ENCODE peak calls at places on chromosome 5, in six cellular contexts. H, L, R, Z, K and Y are unnamed samples.

GRCh38 chr5:163642904-163643303 is 137.5 kb downstream of the MAT2B start:
- DNase-seq in H (no peak), L (no peak), R (no peak), Z (no peak), K (no peak), Y (no peak)

GRCh38 chr5:13503017-13503416 is 441.5 kb downstream of the DNAH5 start:
- DNase-seq in H (no peak), L (no peak), R (no peak), Z (no peak), K (no peak), Y (no peak)

GRCh38 chr5:74546796-74547195 is 93.7 kb downstream of the ENC1 start:
- DNase-seq in H (no peak), L (peak), R (no peak), Z (no peak), K (no peak), Y (no peak)

GRCh38 chr5:74316064-74316586 is 324.4 kb downstream of the ENC1 start:
- DNase-seq in H (no peak), L (peak), R (peak), Z (no peak), K (peak), Y (no peak)

GRCh38 chr5:132466453-132467291 is 23.9 kb downstream of the IRF1 start:
- DNase-seq in H (peak), L (peak), R (peak), Z (peak), K (no peak), Y (peak)

GRCh38 chr5:75023368-75024159 is 28.8 kb downstream of the GCNT4 start:
- DNase-seq in H (no peak), L (peak), R (no peak), Z (no peak), K (no peak), Y (no peak)

GRCh38 chr5:113806823-113807222 is 293.3 kb downstream of the YTHDC2 start:
- DNase-seq in H (no peak), L (peak), R (no peak), Z (no peak), K (no peak), Y (no peak)

GRCh38 chr5:105639068-105639467 is 2031.7 kb downstream of the EFNA5 start:
- DNase-seq in H (peak), L (no peak), R (peak), Z (no peak), K (no peak), Y (no peak)

GRCh38 chr5:115392611-115393010 is 96.2 kb upstream of the CCDC112 start:
- DNase-seq in H (no peak), L (no peak), R (no peak), Z (no peak), K (no peak), Y (no peak)

GRCh38 chr5:149892594-149892993 is 52.0 kb downstream of the PDE6A start:
- DNase-seq in H (no peak), L (no peak), R (no peak), Z (no peak), K (no peak), Y (no peak)

GRCh38 chr5:170151105-170151831 is 45.6 kb downstream of the FOXI1 start:
- DNase-seq in H (peak), L (peak), R (peak), Z (no peak), K (no peak), Y (peak)

GRCh38 chr5:78504726-78505431 is 143.7 kb downstream of the LHFPL2 start:
- DNase-seq in H (no peak), L (peak), R (peak), Z (no peak), K (peak), Y (no peak)

GRCh38 chr5:59079622-59080620 is 497.0 kb downstream of the RAB3C start:
- DNase-seq in H (no peak), L (peak), R (peak), Z (no peak), K (peak), Y (no peak)

GRCh38 chr5:17305964-17306725 is 88.7 kb downstream of the BASP1 start:
- DNase-seq in H (no peak), L (peak), R (peak), Z (no peak), K (no peak), Y (no peak)

GRCh38 chr5:171755354-171755821 is 30.2 kb upstream of the SMIM23 start:
- DNase-seq in H (no peak), L (no peak), R (no peak), Z (no peak), K (no peak), Y (no peak)

GRCh38 chr5:173594061-173594460 is 22.4 kb downstream of the BOD1 start:
- DNase-seq in H (no peak), L (no peak), R (no peak), Z (no peak), K (no peak), Y (no peak)

GRCh38 chr5:173597304-173597703 is 19.1 kb downstream of the BOD1 start:
- DNase-seq in H (no peak), L (no peak), R (no peak), Z (no peak), K (no peak), Y (no peak)

GRCh38 chr5:173598686-173599085 is 17.8 kb downstream of the BOD1 start:
- DNase-seq in H (no peak), L (no peak), R (no peak), Z (no peak), K (no peak), Y (no peak)

GRCh38 chr5:173592050-173592669 is 24.3 kb downstream of the BOD1 start:
- DNase-seq in H (no peak), L (peak), R (no peak), Z (peak), K (no peak), Y (no peak)

DNA sequence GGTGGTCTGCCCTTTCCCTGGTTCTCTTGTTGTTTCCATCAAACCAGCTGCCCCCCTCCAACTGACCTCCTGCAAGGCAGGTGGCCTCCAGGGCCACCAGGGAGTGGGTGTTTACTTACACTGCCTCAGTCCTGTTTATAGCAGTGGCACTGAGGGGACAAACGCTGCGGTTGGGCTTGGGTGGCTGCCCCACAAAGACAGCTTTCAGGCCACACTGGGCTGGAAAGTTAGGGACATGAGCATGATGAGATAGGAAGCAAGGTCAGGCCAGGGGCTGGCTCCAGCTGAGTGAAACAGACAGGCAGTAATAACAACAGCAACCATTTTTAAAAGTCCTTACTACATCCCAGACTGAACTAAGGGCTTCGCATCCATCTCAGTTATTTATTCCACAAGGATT is 20.6 kb downstream of the BOD1 start:
- DNase-seq in H (no peak), L (no peak), R (no peak), Z (no peak), K (no peak), Y (no peak)
- TF ChIP-seq CTCF in H (no peak), L (no peak), R (no peak), Z (no peak), K (no peak), Y (no peak)

DNA sequence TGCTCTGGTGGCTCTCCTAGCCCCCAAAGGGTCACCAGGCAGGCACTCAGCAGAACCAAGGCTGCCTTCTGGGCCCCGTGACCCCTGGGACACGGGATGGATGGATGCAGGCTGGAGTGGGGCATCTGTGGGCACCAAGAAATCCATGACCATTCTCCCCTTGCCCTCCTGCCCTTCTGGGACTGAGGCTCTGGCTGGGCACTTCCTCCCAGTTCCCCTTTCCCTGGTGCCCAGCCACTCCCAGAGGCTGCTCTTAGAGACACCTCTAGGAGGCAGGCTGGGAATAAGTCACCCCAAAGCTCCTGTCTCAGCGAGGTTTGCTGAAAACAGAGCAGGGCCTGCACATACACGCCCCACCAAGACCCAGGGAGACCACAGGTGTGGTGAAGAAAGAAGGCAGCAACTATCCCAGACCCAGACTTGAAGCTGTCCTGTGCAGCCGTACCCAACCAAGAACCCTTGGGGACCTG is 943 bp downstream of the STING1 start:
- DNase-seq in H (no peak), L (peak), R (no peak), Z (no peak), K (no peak), Y (no peak)
- TF ChIP-seq CTCF in H (peak), L (peak), R (no peak), Z (no peak), K (peak), Y (no peak)

DNA sequence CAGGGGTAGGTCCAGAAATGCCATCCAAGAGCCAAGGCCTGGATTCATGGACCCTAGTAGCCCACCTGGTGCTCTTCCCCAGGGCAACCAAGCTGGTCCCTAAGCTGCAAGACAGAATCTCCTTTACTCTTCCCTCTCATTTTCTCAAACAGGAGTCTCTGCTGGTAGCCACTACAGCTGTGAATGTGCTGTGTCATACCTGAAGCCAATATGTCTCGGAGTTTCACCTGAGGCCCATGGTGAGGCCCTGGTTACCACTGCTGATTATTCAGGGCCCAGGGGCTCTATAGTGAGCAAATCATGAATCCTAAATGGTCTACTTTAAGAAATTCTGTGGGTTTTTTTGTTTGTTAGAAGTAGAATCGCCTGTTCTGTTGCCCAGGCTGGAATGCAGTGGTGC is 15.9 kb downstream of the CDK7 start:
- DNase-seq in H (no peak), L (no peak), R (no peak), Z (no peak), K (no peak), Y (no peak)
- TF ChIP-seq CTCF in H (no peak), L (no peak), R (no peak), Z (no peak), K (no peak), Y (no peak)

DNA sequence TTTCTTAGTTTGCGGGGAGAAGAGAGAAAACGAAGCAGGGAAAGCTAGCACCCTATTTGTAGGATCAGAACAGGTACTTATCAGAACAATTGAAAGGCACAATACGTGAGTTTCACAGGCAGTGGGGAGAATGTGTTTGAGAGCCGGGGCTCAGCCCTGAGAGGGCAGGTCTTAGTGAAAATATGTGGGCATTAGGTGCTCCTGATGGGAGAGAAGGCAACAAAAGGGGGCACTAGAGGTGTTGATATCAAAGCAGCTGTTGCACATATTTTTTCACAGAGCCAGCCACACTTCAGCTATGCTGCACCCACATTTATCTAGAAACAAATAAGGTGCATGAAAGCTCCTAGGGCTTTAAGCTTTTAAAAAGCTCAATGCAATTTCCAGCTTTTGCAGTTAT is 99.7 kb upstream of the MAN2A1 start:
- DNase-seq in H (no peak), L (peak), R (no peak), Z (peak), K (no peak), Y (no peak)
- TF ChIP-seq CTCF in H (no peak), L (peak), R (no peak), Z (no peak), K (no peak), Y (no peak)

GRCh38 chr5:174837919-174838902 is 113.8 kb downstream of the MSX2 start:
- DNase-seq in H (no peak), L (peak), R (no peak), Z (no peak), K (peak), Y (no peak)
- TF ChIP-seq CTCF in H (no peak), L (no peak), R (no peak), Z (peak), K (peak), Y (no peak)

DNA sequence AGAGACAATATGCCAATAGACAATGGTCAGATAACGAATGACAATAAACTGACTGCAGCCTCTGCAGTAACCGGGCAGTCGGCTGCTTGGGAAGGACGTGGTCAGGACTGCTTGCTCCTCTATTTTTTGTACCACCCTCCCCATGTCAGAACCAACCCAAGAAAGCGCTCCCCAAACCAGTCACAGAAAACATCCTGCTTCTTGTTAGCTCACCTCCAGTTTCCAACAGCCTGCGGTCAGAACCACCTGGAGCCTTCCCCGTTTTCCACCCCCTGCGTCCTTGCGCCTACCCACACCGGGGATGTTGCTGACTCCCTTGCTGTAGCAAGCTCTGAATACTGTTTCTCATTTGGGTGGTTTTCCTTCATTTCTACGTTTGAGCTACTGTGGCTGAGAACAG is 1.7 kb upstream of the MRNIP start:
- DNase-seq in H (peak), L (peak), R (no peak), Z (no peak), K (no peak), Y (no peak)
- TF ChIP-seq CTCF in H (no peak), L (no peak), R (no peak), Z (no peak), K (no peak), Y (no peak)

DNA sequence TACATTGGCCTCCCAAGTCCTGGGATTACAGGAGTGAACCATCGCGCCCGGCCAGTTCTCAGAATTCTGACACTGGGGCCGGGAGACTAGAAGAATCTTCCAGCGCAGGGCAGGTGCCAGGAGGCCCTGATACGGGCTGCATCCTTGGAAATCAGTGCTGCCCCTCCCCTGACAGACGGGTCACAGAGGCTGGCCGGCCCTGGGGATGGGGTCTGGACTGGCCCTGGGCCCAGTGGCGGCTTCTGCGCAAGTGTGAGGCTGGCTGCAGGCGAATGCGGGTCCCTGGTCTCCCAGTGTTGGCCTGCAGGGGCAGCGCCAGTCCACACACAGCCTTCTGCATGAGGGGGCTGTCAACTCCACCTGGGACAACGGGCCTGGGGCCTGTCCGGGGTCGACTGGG is 831 bp upstream of the TBC1D9B start:
- DNase-seq in H (no peak), L (no peak), R (no peak), Z (peak), K (no peak), Y (no peak)
- TF ChIP-seq CTCF in H (no peak), L (no peak), R (no peak), Z (peak), K (no peak), Y (no peak)

GRCh38 chr5:910769-911160 is 18.1 kb downstream of the TRIP13 start:
- DNase-seq in H (no peak), L (no peak), R (no peak), Z (no peak), K (no peak), Y (no peak)

GRCh38 chr5:914174-914573 is 21.5 kb downstream of the TRIP13 start:
- DNase-seq in H (no peak), L (no peak), R (no peak), Z (no peak), K (no peak), Y (no peak)

GRCh38 chr5:911601-912000 is 18.9 kb downstream of the TRIP13 start:
- DNase-seq in H (no peak), L (peak), R (no peak), Z (no peak), K (no peak), Y (no peak)

GRCh38 chr5:914612-915011 is 21.9 kb downstream of the TRIP13 start:
- DNase-seq in H (no peak), L (no peak), R (no peak), Z (no peak), K (no peak), Y (no peak)

GRCh38 chr5:912356-913091 is 19.8 kb downstream of the TRIP13 start:
- DNase-seq in H (no peak), L (peak), R (no peak), Z (peak), K (peak), Y (no peak)
- TF ChIP-seq CTCF in H (no peak), L (peak), R (no peak), Z (peak), K (no peak), Y (no peak)

GRCh38 chr5:40238066-40238745 is 441.5 kb upstream of the PTGER4 start:
- DNase-seq in H (no peak), L (no peak), R (no peak), Z (no peak), K (no peak), Y (no peak)
- TF ChIP-seq CTCF in H (no peak), L (no peak), R (no peak), Z (no peak), K (no peak), Y (no peak)

GRCh38 chr5:151465476-151465875 is 18.1 kb downstream of the SLC36A1 start:
- DNase-seq in H (no peak), L (no peak), R (no peak), Z (no peak), K (no peak), Y (no peak)

GRCh38 chr5:151459680-151460079 is 12.3 kb downstream of the SLC36A1 start:
- DNase-seq in H (no peak), L (no peak), R (peak), Z (no peak), K (no peak), Y (no peak)

GRCh38 chr5:151461312-151461711 is 13.9 kb downstream of the SLC36A1 start:
- DNase-seq in H (no peak), L (no peak), R (no peak), Z (no peak), K (no peak), Y (peak)

GRCh38 chr5:151464101-151464500 is 16.7 kb downstream of the SLC36A1 start:
- DNase-seq in H (no peak), L (no peak), R (no peak), Z (no peak), K (no peak), Y (no peak)

GRCh38 chr5:151463137-151464029 is 16.0 kb downstream of the SLC36A1 start:
- DNase-seq in H (no peak), L (no peak), R (peak), Z (peak), K (no peak), Y (no peak)
- TF ChIP-seq CTCF in H (no peak), L (peak), R (peak), Z (peak), K (peak), Y (no peak)